ENCODE peak calls at places on chromosome 22, in four cellular contexts. Z is HepG2, L is fibroblast of lung, R is stomach. J is an unnamed sample.

GRCh38 chr22:28351585-28351984 is 328.1 kb downstream of the TTC28 start:
- DNase-seq in Z (no peak), L (no peak), R (no peak), J (no peak)

GRCh38 chr22:19111584-19111983 is 10.6 kb downstream of the DGCR2 start:
- DNase-seq in R (no peak), Z (no peak), L (no peak), J (no peak)

GRCh38 chr22:46547883-46548244 is 10.4 kb upstream of the CELSR1 start:
- DNase-seq in R (no peak), Z (peak), L (peak), J (no peak)

GRCh38 chr22:29031236-29031982 is 30.2 kb downstream of the C22orf31 start:
- DNase-seq in L (peak), R (peak), Z (peak), J (no peak)

GRCh38 chr22:19648419-19648929 is 65.8 kb upstream of the SEPTIN5 start:
- DNase-seq in Z (no peak), R (no peak), L (peak), J (no peak)

GRCh38 chr22:24494535-24495364 is at the start of gene UPB1:
- DNase-seq in L (no peak), R (no peak), Z (no peak), J (peak)

GRCh38 chr22:46422896-46423295 is 87.4 kb downstream of the TRMU start:
- DNase-seq in R (peak), L (no peak), Z (no peak), J (no peak)

GRCh38 chr22:47202819-47203553 is 440.5 kb downstream of the TBC1D22A start:
- DNase-seq in Z (no peak), R (no peak), L (no peak), J (no peak)

GRCh38 chr22:50198624-50199017 is 2.2 kb upstream of the SELENOO start:
- DNase-seq in R (no peak), Z (no peak), L (no peak), J (no peak)

GRCh38 chr22:39132871-39133524 is 19.5 kb downstream of the CBX7 start:
- DNase-seq in Z (no peak), L (no peak), R (no peak), J (no peak)

GRCh38 chr22:39136317-39136716 is 16.2 kb downstream of the CBX7 start:
- DNase-seq in R (no peak), Z (no peak), L (no peak), J (no peak)

GRCh38 chr22:39133871-39134270 is 18.6 kb downstream of the CBX7 start:
- DNase-seq in R (no peak), L (no peak), Z (no peak), J (no peak)

GRCh38 chr22:39134366-39135091 is 18.0 kb downstream of the CBX7 start:
- DNase-seq in L (no peak), R (no peak), Z (no peak), J (no peak)

GRCh38 chr22:39135092-39135896 is 17.2 kb downstream of the CBX7 start:
- DNase-seq in Z (peak), R (no peak), L (peak), J (peak)
- TF ChIP-seq CTCF in Z (peak), R (no peak), L (peak), J (peak)

DNA sequence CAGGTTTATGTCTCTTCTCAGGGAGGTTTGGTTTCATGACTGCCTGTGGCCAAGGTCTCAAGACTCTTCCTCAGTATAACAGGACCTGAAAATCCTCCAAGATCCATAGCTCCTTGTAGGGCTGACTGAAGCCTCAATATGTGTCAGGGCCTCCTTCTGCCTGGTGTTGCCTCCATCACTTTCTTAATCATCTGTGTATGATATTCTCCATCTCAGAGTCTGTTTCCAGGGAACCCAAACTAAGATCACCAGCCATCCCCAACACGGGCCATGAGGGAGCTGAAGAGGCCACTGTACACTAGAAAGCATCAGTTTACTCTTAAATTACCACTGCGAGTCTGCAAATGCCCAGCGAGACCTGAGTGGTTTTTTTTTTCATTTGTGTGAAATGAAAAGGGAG is 17.7 kb downstream of the GGTLC2 start:
- DNase-seq in Z (no peak), L (no peak), R (no peak), J (no peak)
- TF ChIP-seq CTCF in Z (no peak), L (no peak), R (no peak), J (no peak)

GRCh38 chr22:44088976-44089570 is 65.0 kb downstream of the PARVB start:
- DNase-seq in Z (no peak), L (no peak), R (no peak), J (no peak)

GRCh38 chr22:44089717-44090570 is 65.8 kb downstream of the PARVB start:
- DNase-seq in L (no peak), Z (no peak), R (no peak), J (no peak)

GRCh38 chr22:44084044-44084772 is 60.1 kb downstream of the PARVB start:
- DNase-seq in Z (no peak), R (no peak), L (no peak), J (no peak)

GRCh38 chr22:44086759-44087158 is 62.7 kb downstream of the PARVB start:
- DNase-seq in Z (no peak), R (no peak), L (no peak), J (no peak)

GRCh38 chr22:44085743-44086741 is 61.9 kb downstream of the PARVB start:
- DNase-seq in Z (peak), L (peak), R (peak), J (peak)
- TF ChIP-seq CTCF in Z (peak), L (peak), R (no peak), J (peak)

GRCh38 chr22:26065847-26066246 is 103.4 kb upstream of the SEZ6L start:
- DNase-seq in Z (no peak), L (no peak), R (no peak), J (no peak)

GRCh38 chr22:26068571-26068970 is 100.7 kb upstream of the SEZ6L start:
- DNase-seq in R (no peak), Z (no peak), L (no peak), J (no peak)

GRCh38 chr22:26064048-26064447 is 105.2 kb upstream of the SEZ6L start:
- DNase-seq in R (no peak), L (no peak), Z (no peak), J (no peak)

GRCh38 chr22:26066534-26066933 is 102.7 kb upstream of the SEZ6L start:
- DNase-seq in L (no peak), R (no peak), Z (no peak), J (no peak)
- TF ChIP-seq CTCF in L (no peak), R (no peak), Z (no peak), J (no peak)

GRCh38 chr22:38718414-38718813 is 12.7 kb downstream of the GTPBP1 start:
- DNase-seq in Z (peak), R (peak), L (peak), J (peak)
- TF ChIP-seq CTCF in Z (no peak), R (peak), L (peak), J (peak)

DNA sequence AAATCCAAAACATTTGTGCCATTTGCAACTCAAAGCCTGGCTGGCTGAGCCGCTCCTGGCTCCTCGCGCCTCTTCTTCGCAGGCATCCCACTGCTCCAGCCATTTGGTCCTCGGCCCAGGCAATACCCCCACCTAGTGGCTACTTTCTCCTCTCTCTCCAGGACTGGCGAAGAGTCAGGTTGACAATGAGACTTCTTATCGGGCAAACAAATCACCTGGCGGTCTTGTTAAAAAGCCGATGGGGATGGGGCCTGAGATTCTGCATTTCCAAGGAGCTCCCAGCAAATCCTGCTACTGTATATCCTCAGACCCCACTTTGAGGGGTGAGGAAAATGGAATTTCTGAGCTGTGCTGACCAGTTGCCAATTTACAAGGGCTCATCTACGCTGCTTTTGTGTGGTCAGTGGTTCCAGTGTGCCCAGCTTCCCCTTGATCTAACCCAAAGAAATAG is 89.0 kb downstream of the ISX start:
- DNase-seq in L (peak), Z (peak), R (peak), J (peak)
- TF ChIP-seq CTCF in L (peak), Z (peak), R (no peak), J (peak)

DNA sequence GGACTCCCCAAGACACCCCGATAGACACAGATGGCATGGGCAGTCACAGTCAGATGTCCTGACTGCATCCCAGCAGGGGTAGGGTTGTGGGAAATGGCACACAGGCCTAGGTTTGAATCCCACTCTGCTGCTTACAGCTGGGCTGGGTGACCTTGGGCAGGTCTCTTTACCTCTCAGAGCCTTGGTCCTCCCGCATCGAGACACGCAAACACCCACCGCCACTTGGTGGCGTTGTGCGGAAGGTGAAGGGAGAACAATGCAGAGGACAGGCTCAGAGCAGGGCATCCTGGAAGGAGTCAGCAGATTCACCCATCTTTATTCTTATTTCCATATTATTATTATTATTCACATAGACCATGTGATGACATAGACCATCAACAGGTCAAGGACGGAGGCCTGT is 140.5 kb downstream of the MIAT start:
- DNase-seq in Z (no peak), R (no peak), L (no peak), J (peak)
- TF ChIP-seq CTCF in Z (peak), R (no peak), L (no peak), J (no peak)

GRCh38 chr22:37643225-37643847 is 3.9 kb downstream of the SH3BP1 start:
- DNase-seq in R (peak), L (peak), Z (no peak), J (peak)

GRCh38 chr22:37650463-37651136 is 7.9 kb upstream of the PDXP start:
- DNase-seq in Z (no peak), R (no peak), L (no peak), J (no peak)

GRCh38 chr22:37641251-37641949 is 1.9 kb downstream of the SH3BP1 start:
- DNase-seq in Z (no peak), L (no peak), R (no peak), J (no peak)

GRCh38 chr22:37647928-37648327 is 8.5 kb downstream of the SH3BP1 start:
- DNase-seq in L (no peak), R (peak), Z (no peak), J (no peak)

DNA sequence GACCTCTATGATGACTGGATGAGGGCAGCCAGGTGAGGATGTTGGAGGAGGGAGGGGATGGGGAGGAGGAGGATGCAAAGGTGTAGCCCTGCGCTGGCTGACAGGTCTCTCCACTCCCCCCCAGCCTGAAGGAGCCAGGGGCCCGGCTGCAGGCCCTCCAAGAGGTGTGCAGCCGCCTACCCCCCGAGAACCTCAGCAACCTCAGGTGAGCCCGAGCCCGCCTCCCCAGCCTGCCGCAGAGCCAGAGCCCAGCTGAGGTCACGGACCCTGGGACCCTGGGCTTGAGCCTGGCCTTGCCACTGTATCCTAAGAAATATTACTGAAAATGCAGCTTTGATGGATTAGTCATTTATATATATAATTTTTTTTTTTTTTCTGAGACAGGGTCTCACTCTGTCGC is 7.8 kb downstream of the SH3BP1 start:
- DNase-seq in Z (no peak), R (no peak), L (no peak), J (no peak)
- TF ChIP-seq CTCF in Z (no peak), R (no peak), L (no peak), J (no peak)

GRCh38 chr22:35761037-35761436 is 43.4 kb downstream of the APOL5 start:
- DNase-seq in R (no peak), Z (peak), L (peak), J (no peak)
- TF ChIP-seq CTCF in R (no peak), Z (peak), L (peak), J (no peak)